ENCODE peak calls at places on chromosomes 11 and 22, in six cellular contexts. H, K, I, N, X and V are unnamed samples.

GRCh38 chr11:123251656-123252344 is 56.8 kb upstream of the CLMP start:
- DNase-seq in H (no peak), K (peak; percentile 77), I (peak; percentile 90), N (no peak), X (no peak), V (no peak)

GRCh38 chr11:26287067-26287518 is 44.8 kb upstream of the ANO3 start:
- DNase-seq in H (no peak), K (no peak), I (peak; percentile 26), N (no peak), X (no peak), V (no peak)

GRCh38 chr11:69394902-69395690 is 86.4 kb upstream of the LINC01488 start:
- DNase-seq in H (no peak), K (no peak), I (no peak), N (no peak), X (no peak), V (no peak)

GRCh38 chr11:66408488-66409214 is 12.2 kb upstream of the NPAS4 start:
- DNase-seq in H (peak; percentile 87), K (peak; percentile 94), I (peak; percentile 95), N (peak; percentile 68), X (peak; percentile 89), V (peak; percentile 93)

GRCh38 chr22:33038131-33038772 is 19.9 kb downstream of the SYN3 start:
- DNase-seq in H (no peak), K (no peak), I (no peak), N (no peak), X (no peak), V (no peak)

GRCh38 chr11:57792060-57792541 is 30.5 kb downstream of the CTNND1 start:
- DNase-seq in H (no peak), K (peak; percentile 91), I (peak; percentile 42), N (no peak), X (no peak), V (no peak)

GRCh38 chr11:16611395-16612233 is 126.8 kb upstream of the C11orf58 start:
- DNase-seq in H (no peak), K (no peak), I (peak; percentile 20), N (no peak), X (no peak), V (no peak)

GRCh38 chr11:10674991-10675440 is 18.5 kb downstream of the IRAG1 start:
- DNase-seq in H (no peak), K (peak; percentile 89), I (no peak), N (no peak), X (no peak), V (no peak)

GRCh38 chr11:72773291-72773690 is 20.6 kb downstream of the STARD10 start:
- DNase-seq in H (no peak), K (no peak), I (peak; percentile 83), N (no peak), X (peak; percentile 64), V (peak; percentile 35)

GRCh38 chr22:44827666-44828065 is 75.3 kb downstream of the ARHGAP8 start:
- DNase-seq in H (no peak), K (no peak), I (no peak), N (no peak), X (no peak), V (no peak)

GRCh38 chr11:130653838-130654601 is 205.6 kb downstream of the ADAMTS15 start:
- DNase-seq in H (no peak), K (peak; percentile 90), I (peak; percentile 65), N (no peak), X (peak; percentile 66), V (no peak)

GRCh38 chr11:3095712-3096361 is 38.6 kb upstream of the CARS1 start:
- DNase-seq in H (no peak), K (peak; percentile 55), I (peak; percentile 88), N (no peak), X (no peak), V (no peak)

GRCh38 chr11:74278721-74279148 is 32.7 kb downstream of the P4HA3 start:
- DNase-seq in H (peak; percentile 97), K (peak; percentile 77), I (peak; percentile 99), N (no peak), X (no peak), V (no peak)

GRCh38 chr11:110759972-110760381 is 47.7 kb upstream of the ARHGAP20 start:
- DNase-seq in H (no peak), K (no peak), I (peak; percentile 89), N (no peak), X (no peak), V (no peak)

GRCh38 chr11:11770274-11770673 is 71.5 kb upstream of the USP47 start:
- DNase-seq in H (no peak), K (no peak), I (no peak), N (no peak), X (no peak), V (no peak)

GRCh38 chr11:27216268-27217149 is 146.5 kb downstream of the CCDC34 start:
- DNase-seq in H (no peak), K (peak; percentile 57), I (peak; percentile 77), N (no peak), X (peak; percentile 70), V (no peak)

GRCh38 chr22:24303007-24303406 is 32.4 kb downstream of the SPECC1L start:
- DNase-seq in H (no peak), K (no peak), I (no peak), N (no peak), X (no peak), V (no peak)

GRCh38 chr11:64271339-64272132 is 12.9 kb downstream of the BAD start:
- DNase-seq in H (peak; percentile 96), K (peak; percentile 95), I (peak; percentile 97), N (peak; percentile 91), X (peak; percentile 91), V (peak; percentile 92)

GRCh38 chr11:66467756-66468155 is 1.1 kb downstream of the PELI3 start:
- DNase-seq in H (no peak), K (peak; percentile 75), I (peak; percentile 25), N (no peak), X (peak; percentile 48), V (peak; percentile 57)

GRCh38 chr11:76910620-76911414 is 50.1 kb downstream of the ACER3 start:
- DNase-seq in H (no peak), K (no peak), I (peak; percentile 71), N (no peak), X (no peak), V (no peak)

GRCh38 chr11:113387605-113388211 is at the start of gene ANKK1:
- DNase-seq in H (no peak), K (no peak), I (no peak), N (no peak), X (peak; percentile 32), V (peak; percentile 49)

GRCh38 chr22:37998543-37998942 is 14.2 kb upstream of the SOX10 start:
- DNase-seq in H (no peak), K (no peak), I (no peak), N (peak; percentile 61), X (no peak), V (no peak)

GRCh38 chr11:2732261-2732939 is 32.6 kb upstream of the KCNQ1OT1 start:
- DNase-seq in H (no peak), K (no peak), I (no peak), N (peak; percentile 89), X (no peak), V (no peak)

GRCh38 chr11:118618991-118619375 is 11.6 kb downstream of the PHLDB1 start:
- DNase-seq in H (no peak), K (peak; percentile 86), I (peak; percentile 87), N (no peak), X (peak; percentile 37), V (no peak)

GRCh38 chr11:34075178-34075820 is 23.8 kb downstream of the CAPRIN1 start:
- DNase-seq in H (no peak), K (no peak), I (peak; percentile 75), N (no peak), X (no peak), V (no peak)

GRCh38 chr11:34072831-34073230 is 21.3 kb downstream of the CAPRIN1 start:
- DNase-seq in H (no peak), K (no peak), I (no peak), N (no peak), X (no peak), V (no peak)

GRCh38 chr11:34074391-34074790 is 22.9 kb downstream of the CAPRIN1 start:
- DNase-seq in H (no peak), K (no peak), I (no peak), N (no peak), X (no peak), V (no peak)

GRCh38 chr11:34068098-34068497 is 16.6 kb downstream of the CAPRIN1 start:
- DNase-seq in H (no peak), K (no peak), I (peak; percentile 63), N (no peak), X (no peak), V (no peak)

DNA sequence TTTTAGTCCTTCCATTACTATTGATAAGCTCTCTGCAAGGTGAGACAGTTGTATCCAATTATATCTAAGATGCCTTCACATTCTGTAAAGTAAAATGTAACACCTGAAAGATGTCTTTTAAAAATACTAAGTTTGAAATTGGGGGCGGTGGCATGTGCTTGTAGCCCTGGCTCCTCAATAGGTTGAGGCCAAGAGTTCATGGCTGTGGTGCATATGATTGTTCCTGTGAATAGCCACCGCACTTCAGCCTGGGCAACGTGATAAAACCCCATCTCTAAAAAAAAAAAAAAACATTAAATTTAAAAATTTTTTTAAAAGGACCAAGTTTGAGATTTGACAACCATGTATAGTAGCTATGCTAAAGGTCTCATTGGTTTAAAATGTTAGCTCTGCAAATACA is 20.5 kb downstream of the CAPRIN1 start:
- DNase-seq in H (no peak), K (no peak), I (no peak), N (no peak), X (no peak), V (no peak)
- H3K4me1 ChIP-seq in H (peaks cover 16% of the 10 kb centered on the region), K (peaks cover 3% of the 10 kb centered on the region), I (peaks cover 6% of the 10 kb centered on the region), N (peaks cover 14% of the 10 kb centered on the region), X (peaks cover 4% of the 10 kb centered on the region), V (no peaks in the 10 kb centered on the region)

GRCh38 chr22:22573047-22573889 is 14.2 kb upstream of the PRAME start:
- DNase-seq in H (no peak), K (no peak), I (no peak), N (no peak), X (no peak), V (no peak)
- H3K4me3 ChIP-seq in H (no peak overlapping the region), K (no peak overlapping the region), I (no peak overlapping the region), N (no peak overlapping the region), X (no peak overlapping the region), V (no peak overlapping the region)

DNA sequence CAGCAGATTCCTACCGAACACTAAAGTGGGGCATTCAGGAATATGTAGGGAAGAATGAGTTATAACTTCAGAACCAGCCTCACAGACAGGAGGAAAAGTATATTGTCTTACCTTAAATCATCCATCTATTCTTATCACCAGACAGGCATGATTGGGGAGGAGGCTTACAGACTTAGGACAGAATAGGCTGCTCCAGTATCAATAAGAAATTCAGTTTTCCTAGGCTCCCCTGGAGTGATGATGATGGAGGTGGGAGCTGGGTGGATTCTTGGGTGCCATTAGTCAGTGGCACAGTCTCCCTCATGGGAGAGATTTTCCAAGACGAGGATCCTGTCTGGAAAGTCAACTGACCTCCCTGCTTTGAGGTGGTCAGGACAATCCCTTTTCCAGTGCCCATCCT is 225.0 kb downstream of the AASDHPPT start:
- DNase-seq in H (no peak), K (no peak), I (no peak), N (no peak), X (no peak), V (no peak)
- H3K9me3 ChIP-seq in H (no peaks in the 10 kb centered on the region), K (peaks cover 3% of the 10 kb centered on the region), I (no peaks in the 10 kb centered on the region), N (peaks cover 98% of the 10 kb centered on the region), X (no peaks in the 10 kb centered on the region), V (peaks cover 33% of the 10 kb centered on the region)

DNA sequence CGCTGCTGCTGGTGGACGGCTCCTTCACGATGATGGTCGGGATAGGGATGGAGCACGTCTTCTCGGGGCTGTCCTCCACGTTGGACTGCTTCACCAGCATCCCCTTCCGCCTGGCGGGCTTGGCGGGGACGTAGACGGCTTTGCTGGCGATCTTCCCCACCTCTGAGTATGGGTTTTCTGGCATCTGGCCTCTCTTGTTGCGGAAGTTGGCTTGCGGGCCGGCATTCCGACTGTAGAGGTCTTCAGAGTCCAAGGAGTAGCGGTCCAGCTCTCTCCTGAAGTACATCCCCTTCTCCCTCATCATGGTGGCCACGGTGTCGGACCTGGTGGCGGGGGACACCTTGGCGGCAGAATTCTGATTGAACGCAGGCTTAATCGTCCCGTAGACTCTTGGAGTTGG is 88.8 kb downstream of the CTTN start:
- DNase-seq in H (no peak), K (no peak), I (no peak), N (no peak), X (no peak), V (no peak)
- H3K4me1 ChIP-seq in H (peaks cover 18% of the 10 kb centered on the region), K (no peaks in the 10 kb centered on the region), I (peaks cover 5% of the 10 kb centered on the region), N (no peaks in the 10 kb centered on the region), X (no peaks in the 10 kb centered on the region), V (no peaks in the 10 kb centered on the region)